ENCODE peak calls at places on chromosome 18, in six cellular contexts. X is NCI-H1436, E is iris pigment epithelial cell, A is HTR-8/SVneo, I is hypothalamus, R is omental fat pad. F is an unnamed sample.

GRCh38 chr18:55422456-55423185 is 165.4 kb downstream of the TCF4 start:
- DNase-seq in X (no peak), E (no peak), A (no peak), I (no peak), R (no peak), F (no peak)

GRCh38 chr18:30044496-30044895 is 998.0 kb downstream of the DSC3 start:
- DNase-seq in X (no peak), E (no peak), A (peak), I (no peak), R (no peak), F (no peak)

GRCh38 chr18:56516769-56517168 is 121.6 kb downstream of the TXNL1 start:
- DNase-seq in X (no peak), E (no peak), A (no peak), I (no peak), R (no peak), F (no peak)

GRCh38 chr18:36315736-36316135 is 18.2 kb downstream of the FHOD3 start:
- DNase-seq in X (no peak), E (peak), A (no peak), I (no peak), R (no peak), F (no peak)

GRCh38 chr18:5534845-5535244 is 9.0 kb downstream of the EPB41L3 start:
- DNase-seq in X (no peak), E (no peak), A (no peak), I (no peak), R (no peak), F (no peak)

GRCh38 chr18:27844416-27844792 is 332.5 kb downstream of the CDH2 start:
- DNase-seq in X (no peak), E (peak), A (no peak), I (no peak), R (no peak), F (no peak)

GRCh38 chr18:42298744-42299685 is 344.0 kb downstream of the PIK3C3 start:
- DNase-seq in X (peak), E (peak), A (peak), I (peak), R (peak), F (peak)

GRCh38 chr18:54229660-54230059 is 5.2 kb upstream of the MBD2 start:
- DNase-seq in X (no peak), E (no peak), A (no peak), I (no peak), R (no peak), F (no peak)

GRCh38 chr18:23523429-23524212 is 20.3 kb downstream of the RMC1 start:
- DNase-seq in X (no peak), E (peak), A (no peak), I (no peak), R (no peak), F (no peak)

GRCh38 chr18:24022141-24022540 is 7.6 kb downstream of the TTC39C start:
- DNase-seq in X (no peak), E (peak), A (no peak), I (no peak), R (no peak), F (no peak)

GRCh38 chr18:62776066-62776570 is 60.8 kb downstream of the PHLPP1 start:
- DNase-seq in X (no peak), E (no peak), A (no peak), I (no peak), R (no peak), F (no peak)

GRCh38 chr18:68267583-68267982 is 447.3 kb downstream of the TMX3 start:
- DNase-seq in X (no peak), E (peak), A (no peak), I (no peak), R (no peak), F (no peak)

GRCh38 chr18:33152376-33152775 is 288.1 kb downstream of the CCDC178 start:
- DNase-seq in X (no peak), E (no peak), A (no peak), I (no peak), R (no peak), F (no peak)

GRCh38 chr18:49878015-49878414 is 64.7 kb upstream of the ACAA2 start:
- DNase-seq in X (no peak), E (no peak), A (no peak), I (no peak), R (no peak), F (no peak)

GRCh38 chr18:71398530-71398929 is 1109.7 kb downstream of the SOCS6 start:
- DNase-seq in X (peak), E (no peak), A (no peak), I (peak), R (no peak), F (no peak)

GRCh38 chr18:3451989-3452749 is 2.2 kb downstream of the TGIF1 start:
- DNase-seq in X (no peak), E (peak), A (no peak), I (peak), R (no peak), F (peak)

GRCh38 chr18:75376004-75376403 is 51.5 kb downstream of the SMIM21 start:
- DNase-seq in X (no peak), E (no peak), A (no peak), I (no peak), R (no peak), F (no peak)

GRCh38 chr18:45551417-45551816 is 63.9 kb upstream of the SLC14A2 start:
- DNase-seq in X (no peak), E (no peak), A (no peak), I (no peak), R (no peak), F (no peak)

GRCh38 chr18:23386317-23386716 is 66.8 kb upstream of the RIOK3 start:
- DNase-seq in X (no peak), E (no peak), A (no peak), I (no peak), R (no peak), F (no peak)

GRCh38 chr18:76075777-76076176 is 419.3 kb downstream of the ZNF516 start:
- DNase-seq in X (no peak), E (no peak), A (no peak), I (no peak), R (no peak), F (no peak)

GRCh38 chr18:48859311-48860275 is 91.2 kb downstream of the SMAD7 start:
- DNase-seq in X (no peak), E (no peak), A (no peak), I (peak), R (no peak), F (no peak)

GRCh38 chr18:33588361-33588760 is 10.3 kb downstream of the ASXL3 start:
- DNase-seq in X (no peak), E (no peak), A (no peak), I (no peak), R (no peak), F (no peak)

GRCh38 chr18:38481576-38481975 is 916.0 kb upstream of the CELF4 start:
- DNase-seq in X (no peak), E (no peak), A (no peak), I (no peak), R (no peak), F (no peak)

GRCh38 chr18:45413180-45413836 is 202.0 kb upstream of the SLC14A2 start:
- DNase-seq in X (no peak), E (no peak), A (no peak), I (no peak), R (no peak), F (no peak)

GRCh38 chr18:22224339-22224738 is 55.0 kb downstream of the GATA6 start:
- DNase-seq in X (no peak), E (no peak), A (no peak), I (no peak), R (no peak), F (no peak)

GRCh38 chr18:40935423-40935822 is 1019.6 kb upstream of the PIK3C3 start:
- DNase-seq in X (no peak), E (peak), A (no peak), I (no peak), R (no peak), F (no peak)

GRCh38 chr18:39359636-39360035 is 1794.0 kb upstream of the CELF4 start:
- DNase-seq in X (no peak), E (no peak), A (no peak), I (no peak), R (no peak), F (no peak)

GRCh38 chr18:76678248-76678647 is 144.1 kb upstream of the ZNF236 start:
- DNase-seq in X (no peak), E (no peak), A (no peak), I (no peak), R (no peak), F (no peak)

GRCh38 chr18:57915848-57916596 is 112.9 kb upstream of the ATP8B1 start:
- DNase-seq in X (no peak), E (no peak), A (no peak), I (peak), R (no peak), F (no peak)

GRCh38 chr18:57561728-57562423 is 24.6 kb downstream of the FECH start:
- DNase-seq in X (peak), E (peak), A (peak), I (no peak), R (no peak), F (no peak)

GRCh38 chr18:78758496-78758895 is 221.1 kb upstream of the SALL3 start:
- DNase-seq in X (no peak), E (no peak), A (no peak), I (no peak), R (no peak), F (peak)

F was measured in breast epithelium.